ENCODE peak calls at places on chromosomes 1 and 21, in four cellular contexts. F is C1 segment of cervical spinal cord, Z is PC-3, E is neural crest cell. T is an unnamed sample.

GRCh38 chr1:181062800-181063428 is 25.6 kb upstream of the IER5 start:
- DNase-seq in F (no peak), Z (no peak), E (no peak), T (peak; percentile 83)

GRCh38 chr1:199084293-199084692 is 445.5 kb downstream of the PTPRC start:
- DNase-seq in F (no peak), Z (no peak), E (no peak), T (peak; percentile 30)

GRCh38 chr1:87226341-87226760 is 102.3 kb upstream of the LMO4 start:
- DNase-seq in F (no peak), Z (peak; percentile 96), E (no peak), T (peak; percentile 82)

GRCh38 chr1:198088360-198089071 is 68.3 kb upstream of the NEK7 start:
- DNase-seq in F (no peak), Z (peak; percentile 56), E (no peak), T (peak; percentile 70)

GRCh38 chr1:34645919-34646318 is 108.9 kb upstream of the GJB5 start:
- DNase-seq in F (no peak), Z (peak; percentile 8), E (no peak), T (no peak)

GRCh38 chr1:201740609-201741231 is 88.2 kb upstream of the IPO9 start:
- DNase-seq in F (no peak), Z (no peak), E (no peak), T (no peak)

GRCh38 chr1:26915204-26915842 is 1.5 kb upstream of the NR0B2 start:
- DNase-seq in F (no peak), Z (no peak), E (no peak), T (peak; percentile 42)

GRCh38 chr1:147717706-147718097 is 42.7 kb downstream of the GJA5 start:
- DNase-seq in F (no peak), Z (peak; percentile 47), E (no peak), T (no peak)

GRCh38 chr1:150366416-150367296 is 2.7 kb downstream of the RPRD2 start:
- DNase-seq in F (no peak), Z (peak; percentile 30), E (no peak), T (peak; percentile 41)

GRCh38 chr1:232036161-232036942 is 409.8 kb downstream of the DISC1 start:
- DNase-seq in F (no peak), Z (no peak), E (no peak), T (no peak)

GRCh38 chr1:38018864-38019343 is 6.4 kb downstream of the UTP11 start:
- DNase-seq in F (no peak), Z (peak; percentile 42), E (no peak), T (peak; percentile 68)

GRCh38 chr1:201013031-201013485 is 10.5 kb downstream of the KIF21B start:
- DNase-seq in F (no peak), Z (peak; percentile 29), E (no peak), T (no peak)

GRCh38 chr21:39860600-39860999 is 6.6 kb upstream of the PCP4 start:
- DNase-seq in F (no peak), Z (no peak), E (no peak), T (no peak)

GRCh38 chr1:65309317-65310077 is at the start of gene DNAJC6:
- DNase-seq in F (peak; percentile 63), Z (peak; percentile 66), E (peak; percentile 80), T (peak; percentile 90)

GRCh38 chr1:237258871-237259270 is 216.9 kb downstream of the RYR2 start:
- DNase-seq in F (no peak), Z (no peak), E (no peak), T (no peak)

T was measured in foreskin fibroblast.